ENCODE peak calls at places on chromosomes 3 and 15, in four cellular contexts. V, X, K and G are unnamed samples.

GRCh38 chr3:165196577-165197561 is 685 bp upstream of the SLITRK3 start:
- DNase-seq in V (no peak), X (no peak), K (no peak), G (peak; percentile 50)

GRCh38 chr3:128433630-128434185 is 33.0 kb downstream of the DNAJB8 start:
- DNase-seq in V (no peak), X (peak; percentile 93), K (no peak), G (no peak)

GRCh38 chr3:184129012-184129411 is 6.1 kb upstream of the EIF2B5 start:
- DNase-seq in V (no peak), X (peak; percentile 25), K (no peak), G (no peak)

GRCh38 chr3:128497305-128498126 is 4.5 kb upstream of the GATA2 start:
- DNase-seq in V (peak; percentile 74), X (peak; percentile 59), K (peak; percentile 74), G (peak; percentile 70)

GRCh38 chr3:87691109-87691508 is 367.7 kb downstream of the CGGBP1 start:
- DNase-seq in V (no peak), X (no peak), K (no peak), G (no peak)

GRCh38 chr3:170776887-170777551 is 93.0 kb downstream of the RPL22L1 start:
- DNase-seq in V (no peak), X (no peak), K (no peak), G (no peak)

GRCh38 chr15:88745075-88745474 is 58.2 kb upstream of the ACAN start:
- DNase-seq in V (no peak), X (no peak), K (no peak), G (no peak)

GRCh38 chr3:164222200-164222599 is 856.1 kb downstream of the SI start:
- DNase-seq in V (no peak), X (no peak), K (no peak), G (no peak)

GRCh38 chr3:126468028-126468891 is 7.4 kb downstream of the ZXDC start:
- DNase-seq in V (no peak), X (no peak), K (no peak), G (no peak)

GRCh38 chr3:124764746-124765145 is 34.5 kb downstream of the UMPS start:
- DNase-seq in V (no peak), X (no peak), K (no peak), G (peak; percentile 51)

GRCh38 chr3:76107935-76108570 is 322.7 kb upstream of the ZNF717 start:
- DNase-seq in V (no peak), X (no peak), K (no peak), G (no peak)

GRCh38 chr15:60781211-60781713 is 302.3 kb upstream of the ICE2 start:
- DNase-seq in V (peak; percentile 12), X (no peak), K (no peak), G (no peak)

GRCh38 chr15:85474700-85475316 is 94.4 kb downstream of the AKAP13 start:
- DNase-seq in V (no peak), X (no peak), K (no peak), G (no peak)

GRCh38 chr3:170500462-170500861 is 81.8 kb downstream of the CLDN11 start:
- DNase-seq in V (no peak), X (no peak), K (no peak), G (no peak)

GRCh38 chr3:186971578-186971977 is 41.3 kb downstream of the ST6GAL1 start:
- DNase-seq in V (no peak), X (no peak), K (no peak), G (no peak)

GRCh38 chr3:81437683-81438082 is 323.8 kb downstream of the GBE1 start:
- DNase-seq in V (no peak), X (no peak), K (no peak), G (no peak)

GRCh38 chr15:99993681-99994131 is 260.5 kb upstream of the LYSMD4 start:
- DNase-seq in V (no peak), X (no peak), K (no peak), G (no peak)

GRCh38 chr3:19202303-19202702 is 54.0 kb downstream of the KCNH8 start:
- DNase-seq in V (no peak), X (no peak), K (no peak), G (peak; percentile 48)

GRCh38 chr15:93716615-93717221 is 514.6 kb upstream of the MCTP2 start:
- DNase-seq in V (no peak), X (no peak), K (no peak), G (no peak)

GRCh38 chr3:188947401-188947982 is 224.3 kb upstream of the TPRG1 start:
- DNase-seq in V (peak; percentile 82), X (peak; percentile 95), K (peak; percentile 90), G (peak; percentile 77)

GRCh38 chr15:96322401-96323249 is 7.9 kb upstream of the NR2F2 start:
- DNase-seq in V (peak; percentile 46), X (no peak), K (peak; percentile 85), G (no peak)

GRCh38 chr3:140580746-140581145 is 97.1 kb upstream of the TRIM42 start:
- DNase-seq in V (no peak), X (no peak), K (no peak), G (no peak)

GRCh38 chr15:50353999-50354837 is 780 bp downstream of the GABPB1 start:
- DNase-seq in V (peak; percentile 46), X (peak; percentile 42), K (peak; percentile 49), G (peak; percentile 19)

GRCh38 chr3:185561958-185562357 is 9.6 kb upstream of the LIPH start:
- DNase-seq in V (no peak), X (no peak), K (no peak), G (no peak)

GRCh38 chr3:112746675-112747276 is 99.9 kb downstream of the CD200R1L start:
- DNase-seq in V (no peak), X (no peak), K (no peak), G (no peak)

GRCh38 chr15:75051161-75051560 is 27.8 kb downstream of the PPCDC start:
- DNase-seq in V (peak; percentile 65), X (no peak), K (no peak), G (no peak)

GRCh38 chr3:33006081-33006480 is 54.6 kb downstream of the CCR4 start:
- DNase-seq in V (no peak), X (no peak), K (no peak), G (no peak)

GRCh38 chr3:191721983-191722382 is 261.0 kb downstream of the PYDC2 start:
- DNase-seq in V (no peak), X (no peak), K (no peak), G (no peak)

GRCh38 chr3:30553641-30554316 is 52.6 kb upstream of the TGFBR2 start:
- DNase-seq in V (no peak), X (no peak), K (no peak), G (no peak)

DNA sequence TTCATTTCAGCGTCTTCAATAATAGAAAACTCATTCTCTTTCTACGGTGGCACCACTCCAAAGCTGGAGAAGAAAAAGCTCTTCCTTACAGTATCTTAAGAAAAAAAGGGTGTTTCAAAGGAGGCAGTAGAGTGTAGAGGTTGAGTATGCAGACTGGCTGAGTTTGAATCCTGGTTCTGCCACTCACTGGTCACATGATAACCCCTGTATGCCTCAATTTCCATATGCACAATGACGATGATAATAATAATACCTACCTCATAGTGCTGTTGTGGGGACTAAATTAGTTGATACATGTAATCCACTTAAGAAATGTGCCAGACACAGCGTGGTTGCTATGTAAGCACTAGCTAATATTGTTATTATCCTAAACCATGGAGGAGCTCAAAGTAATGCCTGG is 4.5 kb downstream of the ANP32A start:
- DNase-seq in V (no peak), X (no peak), K (no peak), G (no peak)
- H3K4me3 ChIP-seq in V (peak overlapping the region; percentile 94), X (peak overlapping the region; percentile 89), K (no peak overlapping the region), G (peak overlapping the region; percentile 81)

GRCh38 chr15:98978153-98978552 is 29.4 kb downstream of the PGPEP1L start:
- DNase-seq in V (no peak), X (no peak), K (no peak), G (no peak)
- H3K27ac ChIP-seq in V (no peak overlapping the region), X (no peak overlapping the region), K (no peak overlapping the region), G (no peak overlapping the region)

GRCh38 chr15:52164631-52165265 is 26.4 kb downstream of the GNB5 start:
- DNase-seq in V (no peak), X (no peak), K (no peak), G (no peak)

GRCh38 chr15:52161406-52161966 is 29.7 kb downstream of the GNB5 start:
- DNase-seq in V (no peak), X (no peak), K (no peak), G (no peak)

GRCh38 chr15:52162876-52163275 is 28.3 kb downstream of the GNB5 start:
- DNase-seq in V (no peak), X (no peak), K (no peak), G (no peak)

GRCh38 chr15:52162260-52162659 is 28.9 kb downstream of the GNB5 start:
- DNase-seq in V (no peak), X (no peak), K (no peak), G (no peak)

GRCh38 chr15:52163321-52164190 is 27.6 kb downstream of the GNB5 start:
- DNase-seq in V (no peak), X (no peak), K (no peak), G (no peak)
- TF ChIP-seq CTCF in V (peak; percentile 13), X (no peak), K (no peak), G (no peak)

DNA sequence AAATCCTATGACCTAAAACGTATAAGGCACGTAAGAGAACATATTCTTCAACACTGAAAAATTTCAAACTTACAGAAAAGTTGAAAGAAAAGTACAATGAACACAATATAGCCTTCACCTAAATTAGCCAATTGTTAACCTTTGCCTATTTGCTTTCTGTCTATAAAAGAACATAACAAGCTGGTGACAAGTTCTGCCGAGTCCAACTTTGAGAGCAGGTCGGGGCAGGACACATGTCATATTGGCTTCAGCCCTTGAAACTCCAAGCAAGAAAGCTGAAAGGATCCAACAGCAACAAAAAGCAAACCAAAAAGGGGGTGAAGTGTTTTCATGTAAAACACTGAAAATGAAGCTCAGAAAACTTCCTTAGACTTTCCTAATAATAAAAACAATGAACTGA is 59.1 kb downstream of the TBC1D2B start:
- DNase-seq in V (no peak), X (no peak), K (no peak), G (no peak)
- H3K4me3 ChIP-seq in V (no peak overlapping the region), X (no peak overlapping the region), K (no peak overlapping the region), G (no peak overlapping the region)

DNA sequence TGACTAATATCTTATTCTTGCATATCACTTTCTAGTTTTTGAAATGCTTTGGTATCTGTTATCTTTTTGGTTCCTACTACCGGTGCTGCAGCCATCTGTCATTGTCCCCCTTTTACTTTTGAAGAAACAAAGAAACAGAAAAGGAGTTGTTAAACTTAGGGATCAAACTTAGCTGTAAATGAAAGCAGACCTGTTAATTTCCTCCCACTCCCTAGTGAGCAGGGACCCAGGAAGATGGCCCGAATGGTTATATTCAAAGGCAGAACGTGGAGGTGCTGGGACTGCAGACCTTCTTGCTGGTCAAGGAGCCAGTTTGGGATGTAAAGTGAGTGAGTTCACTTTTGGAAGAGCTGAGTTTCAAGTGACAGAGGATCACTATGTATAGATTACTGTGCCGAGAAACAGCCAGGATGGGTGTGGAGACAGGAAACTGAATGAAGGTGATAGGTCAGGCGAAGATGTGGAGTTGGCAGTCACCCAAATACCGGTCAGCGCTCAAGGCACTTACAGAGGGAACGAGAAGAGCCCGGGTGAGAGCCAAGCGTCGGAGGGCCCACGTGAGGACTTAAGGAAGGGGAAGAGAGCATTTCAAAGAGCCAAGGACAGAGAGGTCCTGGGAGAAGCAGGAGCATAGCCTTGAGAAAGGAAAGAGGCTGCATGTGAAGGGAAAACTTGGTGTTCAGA is 20.1 kb downstream of the KBTBD8 start:
- DNase-seq in V (peak; percentile 32), X (no peak), K (no peak), G (no peak)
- H3K27ac ChIP-seq in V (peak overlapping the region; percentile 22), X (no peak overlapping the region), K (no peak overlapping the region), G (no peak overlapping the region)

DNA sequence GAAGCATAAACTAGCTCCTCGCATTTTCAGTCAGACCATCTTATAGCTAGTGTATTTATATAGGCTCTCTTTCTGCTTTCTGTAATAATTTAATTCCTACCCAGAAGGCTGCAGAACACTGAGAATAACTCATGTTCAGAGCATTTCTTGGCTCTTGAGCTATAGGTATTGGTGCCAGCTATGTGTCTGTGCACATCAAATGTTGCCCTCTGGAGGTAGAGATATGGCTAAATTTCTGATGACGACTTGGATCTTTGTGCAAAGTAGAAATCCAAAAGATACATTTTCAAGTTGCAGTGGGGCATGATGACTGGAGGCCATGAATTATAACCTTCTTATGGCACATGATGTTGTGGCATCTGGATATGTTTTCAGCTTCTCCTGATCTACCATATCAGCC is 336.2 kb upstream of the TPM1 start:
- DNase-seq in V (no peak), X (no peak), K (no peak), G (no peak)
- TF ChIP-seq CTCF in V (no peak), X (no peak), K (no peak), G (peak; percentile 29)